ENCODE peak calls at places on chromosomes 7 and 10, in ten cellular contexts. N, T, V, K, Y, M, R, E, A and D are unnamed samples.

GRCh38 chr10:33487014-33487776 is 152.7 kb upstream of the NRP1 start:
- DNase-seq in M (no peak), N (no peak), R (no peak), A (no peak), E (no peak), V (peak; percentile 53), T (no peak), Y (no peak), K (no peak), D (no peak)

GRCh38 chr10:37495415-37495814 is 362.0 kb downstream of the ZNF248 start:
- DNase-seq in A (no peak), T (peak; percentile 79), N (no peak), E (no peak), R (no peak), V (peak; percentile 50), Y (no peak), M (no peak), K (no peak), D (no peak)

GRCh38 chr10:131737543-131738395 is 163.0 kb upstream of the PPP2R2D start:
- DNase-seq in E (no peak), K (no peak), R (no peak), N (no peak), Y (peak; percentile 21), T (no peak), A (no peak), M (no peak), V (no peak), D (no peak)

GRCh38 chr10:31507427-31507826 is 188.4 kb downstream of the ZEB1 start:
- DNase-seq in N (no peak), V (no peak), M (no peak), T (peak; percentile 56), A (no peak), K (no peak), Y (no peak), E (no peak), R (no peak), D (no peak)

GRCh38 chr10:114261116-114261515 is 22.1 kb downstream of the VWA2 start:
- DNase-seq in N (no peak), R (no peak), T (no peak), A (no peak), E (no peak), K (no peak), Y (no peak), M (no peak), V (peak; percentile 13), D (no peak)

GRCh38 chr7:45278763-45279420 is 121.3 kb downstream of the RAMP3 start:
- DNase-seq in V (no peak), R (no peak), N (no peak), A (no peak), Y (no peak), T (no peak), K (no peak), M (no peak), E (no peak), D (no peak)

GRCh38 chr7:155463114-155463811 is 5.3 kb downstream of the EN2 start:
- DNase-seq in E (no peak), M (no peak), Y (no peak), R (no peak), T (no peak), N (no peak), V (no peak), A (no peak), K (no peak), D (no peak)

GRCh38 chr7:158684329-158684728 is 20.3 kb downstream of the NCAPG2 start:
- DNase-seq in K (no peak), N (no peak), T (no peak), E (no peak), R (no peak), A (no peak), M (no peak), V (no peak), Y (no peak), D (no peak)

GRCh38 chr10:44209806-44210205 is 175.1 kb downstream of the CXCL12 start:
- DNase-seq in V (no peak), R (no peak), N (no peak), E (no peak), T (no peak), Y (no peak), K (no peak), M (no peak), A (no peak), D (no peak)

GRCh38 chr7:18855796-18856195 is 261.6 kb downstream of the TWIST1 start:
- DNase-seq in R (no peak), E (no peak), Y (no peak), V (no peak), A (no peak), T (no peak), K (no peak), M (no peak), N (no peak), D (no peak)

GRCh38 chr7:16712916-16713315 is 40.6 kb upstream of the TSPAN13 start:
- DNase-seq in M (no peak), T (no peak), Y (no peak), E (no peak), V (no peak), R (no peak), A (no peak), K (no peak), N (no peak), D (no peak)

GRCh38 chr7:82050792-82051191 is 280.9 kb upstream of the HGF start:
- DNase-seq in E (no peak), T (no peak), V (no peak), K (no peak), R (no peak), A (no peak), N (no peak), Y (no peak), M (no peak), D (no peak)

GRCh38 chr10:78255796-78256638 is 222.4 kb downstream of the RPS24 start:
- DNase-seq in R (no peak), N (peak; percentile 86), A (peak; percentile 94), V (no peak), E (peak; percentile 21), T (no peak), K (peak; percentile 33), M (no peak), Y (peak; percentile 94), D (peak; percentile 88)

GRCh38 chr10:49185213-49185612 is 3.0 kb downstream of the TMEM273 start:
- DNase-seq in E (no peak), M (no peak), N (no peak), T (no peak), A (no peak), Y (no peak), V (no peak), K (no peak), R (no peak), D (no peak)

GRCh38 chr10:49189422-49189821 is 1.2 kb upstream of the TMEM273 start:
- DNase-seq in Y (no peak), E (no peak), A (no peak), M (no peak), T (no peak), N (no peak), V (no peak), R (no peak), K (no peak), D (no peak)

GRCh38 chr10:49187950-49188761 is at the start of gene TMEM273:
- DNase-seq in Y (peak; percentile 82), M (peak; percentile 81), N (peak; percentile 31), T (peak; percentile 74), A (no peak), V (peak; percentile 59), R (no peak), E (peak; percentile 68), K (peak; percentile 46), D (peak; percentile 88)

GRCh38 chr10:49186613-49187012 is 1.6 kb downstream of the TMEM273 start:
- DNase-seq in R (no peak), N (no peak), A (no peak), T (no peak), Y (no peak), M (no peak), E (no peak), V (no peak), K (no peak), D (no peak)

GRCh38 chr10:49187044-49187484 is 1.1 kb downstream of the TMEM273 start:
- DNase-seq in N (no peak), A (no peak), T (no peak), Y (no peak), E (no peak), R (no peak), V (no peak), M (peak; percentile 39), K (no peak), D (no peak)
- H3K27ac ChIP-seq in N (no peak overlapping the region), A (no peak overlapping the region), T (no peak overlapping the region), Y (no peak overlapping the region), E (no peak overlapping the region), R (no peak overlapping the region), V (no peak overlapping the region), M (peak overlapping the region; percentile 81), K (no peak overlapping the region), D (peak overlapping the region; percentile 76)

GRCh38 chr10:117539903-117540639 is 2.5 kb upstream of the EMX2 start:
- DNase-seq in Y (no peak), E (no peak), T (no peak), R (no peak), V (no peak), N (no peak), M (no peak), K (no peak), A (no peak), D (no peak)
- H3K27me3 ChIP-seq in Y (peaks cover 94% of the 10 kb centered on the region), E (peaks cover 100% of the 10 kb centered on the region), T (no peaks in the 10 kb centered on the region), R (peaks cover 9% of the 10 kb centered on the region), V (peaks cover 22% of the 10 kb centered on the region), N (peaks cover 64% of the 10 kb centered on the region), M (peaks cover 98% of the 10 kb centered on the region), K (peaks cover 4% of the 10 kb centered on the region), A (peaks cover 95% of the 10 kb centered on the region), D (peaks cover under 1% of the 10 kb centered on the region)

DNA sequence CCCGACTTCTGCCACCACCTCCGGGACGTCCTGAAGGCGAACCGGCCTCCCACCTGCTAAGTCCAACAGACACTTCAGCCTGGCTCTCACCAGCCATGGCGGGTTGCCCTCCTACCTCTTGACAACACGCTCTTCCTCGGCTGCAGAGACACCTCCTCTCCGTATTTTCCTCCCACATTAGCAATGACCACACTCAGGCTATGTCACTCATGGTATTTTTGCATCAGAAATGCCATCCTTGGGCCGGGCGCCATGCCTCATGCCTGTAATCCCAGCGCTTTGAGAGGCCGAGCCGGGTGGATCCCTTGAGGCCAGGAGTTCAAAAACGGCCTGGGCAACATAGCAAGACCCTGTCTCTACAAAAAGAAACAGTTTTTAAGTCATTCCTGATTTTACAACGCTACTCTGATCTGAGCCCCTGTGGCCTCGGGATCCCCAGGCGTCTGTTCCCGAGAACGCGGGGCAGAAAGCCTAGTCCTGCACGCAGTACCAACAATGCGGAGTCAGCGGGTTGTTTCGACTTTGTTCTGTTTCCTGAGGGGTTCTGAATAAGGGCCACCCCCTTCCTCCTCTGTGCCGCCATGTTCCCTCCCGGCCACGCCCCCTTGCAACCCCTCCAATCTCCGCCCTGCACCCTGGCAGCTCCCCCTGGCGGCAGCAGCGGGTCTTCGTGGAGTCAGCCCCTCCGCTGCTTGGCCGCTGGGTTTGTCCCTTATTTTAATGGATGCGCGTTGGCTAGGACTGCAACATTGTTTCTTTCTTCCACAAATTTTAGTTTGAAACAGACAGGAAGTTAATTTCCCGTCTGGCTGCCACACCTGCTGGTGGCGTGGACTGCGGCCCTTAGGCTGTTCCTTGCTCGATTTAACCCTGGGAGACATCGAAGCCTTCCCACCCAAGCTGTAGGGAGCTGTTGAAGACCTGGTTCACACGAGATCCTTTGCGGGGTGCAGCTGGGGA is 9.7 kb upstream of the ZFAND2A start:
- DNase-seq in E (peak; percentile 90), V (peak; percentile 67), T (no peak), Y (peak; percentile 87), K (peak; percentile 94), N (peak; percentile 86), M (peak; percentile 88), R (peak; percentile 95), A (no peak), D (peak; percentile 92)
- H3K27ac ChIP-seq in E (no peak overlapping the region), V (no peak overlapping the region), T (no peak overlapping the region), Y (no peak overlapping the region), K (no peak overlapping the region), N (no peak overlapping the region), M (peak overlapping the region; percentile 55), R (peak overlapping the region; percentile 64), A (no peak overlapping the region), D (peak overlapping the region; percentile 22)

GRCh38 chr7:93218997-93219827 is 7.1 kb downstream of the HEPACAM2 start:
- DNase-seq in M (no peak), K (no peak), E (no peak), Y (no peak), N (no peak), T (no peak), V (no peak), A (no peak), R (no peak), D (no peak)
- H3K27me3 ChIP-seq in M (no peaks in the 10 kb centered on the region), K (no peaks in the 10 kb centered on the region), E (peaks cover 2% of the 10 kb centered on the region), Y (no peaks in the 10 kb centered on the region), N (no peaks in the 10 kb centered on the region), T (no peaks in the 10 kb centered on the region), V (no peaks in the 10 kb centered on the region), A (peaks cover 10% of the 10 kb centered on the region), R (peaks cover 6% of the 10 kb centered on the region), D (no peaks in the 10 kb centered on the region)